ENCODE peak calls at places on chromosome 19, in nine cellular contexts. Q, S, H, G, V, I, P, O and X are unnamed samples. For H3K4me1, the result is how much of the 10 kb centered on the place peaks cover.

GRCh38 chr19:43620061-43621001 is 902 bp upstream of the ZNF428 start:
- DNase-seq in Q (no peak), V (no peak), H (no peak), S (no peak), P (no peak), I (no peak), O (no peak), G (no peak), X (peak)

GRCh38 chr19:2039082-2039958 is 11.7 kb downstream of the MKNK2 start:
- DNase-seq in H (no peak), O (no peak), I (no peak), S (peak), Q (no peak), V (no peak), P (no peak), G (no peak), X (peak)

GRCh38 chr19:43464089-43464775 is 1.2 kb downstream of the LYPD3 start:
- DNase-seq in H (peak), V (peak), G (peak), I (no peak), P (peak), Q (peak), O (peak), S (peak), X (peak)

GRCh38 chr19:50449236-50449899 is 16.7 kb downstream of the MYBPC2 start:
- DNase-seq in O (no peak), P (no peak), S (no peak), G (no peak), H (no peak), V (no peak), I (no peak), Q (no peak), X (peak)

GRCh38 chr19:1455336-1456120 is 5.6 kb downstream of the APC2 start:
- DNase-seq in P (no peak), V (peak), G (peak), I (peak), O (no peak), Q (no peak), S (no peak), H (peak), X (peak)

GRCh38 chr19:6983448-6983847 is 37.8 kb downstream of the MBD3L2B start:
- DNase-seq in H (no peak), G (no peak), P (no peak), I (no peak), V (no peak), S (no peak), Q (no peak), O (no peak), X (no peak)

GRCh38 chr19:14113762-14114414 is 3.7 kb downstream of the PRKACA start:
- DNase-seq in P (no peak), O (no peak), Q (peak), S (no peak), H (peak), G (peak), I (peak), V (peak), X (peak)

GRCh38 chr19:34416021-34416545 is 11.9 kb downstream of the PDCD2L start:
- DNase-seq in I (no peak), O (no peak), G (no peak), H (no peak), P (no peak), Q (no peak), S (peak), V (no peak), X (no peak)

GRCh38 chr19:33064778-33065550 is at the start of gene RHPN2:
- DNase-seq in P (no peak), V (peak), S (peak), O (peak), Q (peak), I (peak), G (peak), H (peak), X (peak)

GRCh38 chr19:5131866-5132561 is 163.1 kb downstream of the KDM4B start:
- DNase-seq in S (no peak), I (no peak), H (no peak), Q (no peak), V (no peak), P (no peak), G (no peak), O (no peak), X (no peak)

GRCh38 chr19:50427318-50427925 is 5.3 kb upstream of the MYBPC2 start:
- DNase-seq in G (no peak), H (no peak), O (no peak), Q (no peak), P (no peak), V (no peak), S (no peak), I (no peak), X (no peak)

GRCh38 chr19:49954092-49954825 is 6.7 kb downstream of the SIGLEC11 start:
- DNase-seq in P (no peak), V (no peak), O (peak), H (no peak), S (peak), G (no peak), Q (no peak), I (no peak), X (no peak)

GRCh38 chr19:1016647-1017114 is 4.2 kb downstream of the TMEM259 start:
- DNase-seq in S (no peak), H (peak), V (no peak), Q (peak), O (no peak), G (no peak), I (no peak), P (no peak), X (no peak)

GRCh38 chr19:39997595-39998216 is 846 bp downstream of the ZNF546 start:
- DNase-seq in G (no peak), I (no peak), P (no peak), S (no peak), V (no peak), O (no peak), H (no peak), Q (no peak), X (no peak)

GRCh38 chr19:19552811-19553210 is 14.7 kb downstream of the CILP2 start:
- DNase-seq in H (no peak), I (peak), Q (no peak), P (no peak), G (no peak), O (no peak), V (no peak), S (no peak), X (no peak)
- TF ChIP-seq CTCF in H (peak), I (peak), Q (peak), P (peak), G (peak), O (no peak), V (peak), S (peak), X (peak)

GRCh38 chr19:13097331-13098258 is 5.1 kb downstream of the LYL1 start:
- DNase-seq in O (no peak), S (no peak), H (no peak), P (peak), V (peak), I (no peak), Q (no peak), G (peak), X (peak)
- H3K4me3 ChIP-seq in O (peak), S (peak), H (peak), P (peak), V (peak), I (no peak), Q (peak), G (no peak), X (peak)

GRCh38 chr19:10238172-10238783 is 7.1 kb upstream of the S1PR2 start:
- DNase-seq in O (no peak), Q (peak), G (peak), P (no peak), H (peak), V (peak), S (peak), I (no peak), X (no peak)
- H3K4me1 ChIP-seq in O (under half), Q (under half), G (under half), P (under half), H (under half), V (under half), S (under half), I (under half), X (under half)

GRCh38 chr19:54029930-54030490 is 33.7 kb downstream of the VSTM1 start:
- DNase-seq in S (no peak), Q (peak), P (peak), H (peak), O (no peak), G (no peak), I (peak), V (no peak), X (peak)
- TF ChIP-seq CTCF in S (peak), Q (peak), P (peak), H (peak), O (no peak), G (peak), I (peak), V (peak), X (peak)

GRCh38 chr19:48859711-48860572 is 8.5 kb downstream of the PLEKHA4 start:
- DNase-seq in O (no peak), P (no peak), H (peak), S (no peak), V (no peak), I (peak), Q (peak), G (peak), X (peak)
- H3K4me3 ChIP-seq in O (no peak), P (no peak), H (no peak), S (no peak), V (peak), I (no peak), Q (peak), G (peak), X (peak)

GRCh38 chr19:45117167-45117594 is 24.2 kb downstream of the PPP1R37 start:
- DNase-seq in V (no peak), I (peak), S (no peak), H (no peak), Q (no peak), P (no peak), O (no peak), G (no peak), X (peak)
- H3K4me1 ChIP-seq in V (under half), I (under half), S (half or more), H (under half), Q (under half), P (under half), O (under half), G (under half), X (under half)

GRCh38 chr19:51772977-51773376 is 12.0 kb downstream of the FPR2 start:
- DNase-seq in I (no peak), V (no peak), H (no peak), P (no peak), S (no peak), Q (no peak), G (no peak), O (no peak), X (no peak)
- TF ChIP-seq CTCF in I (peak), V (no peak), H (no peak), P (no peak), S (no peak), Q (no peak), G (no peak), O (no peak), X (no peak)

DNA sequence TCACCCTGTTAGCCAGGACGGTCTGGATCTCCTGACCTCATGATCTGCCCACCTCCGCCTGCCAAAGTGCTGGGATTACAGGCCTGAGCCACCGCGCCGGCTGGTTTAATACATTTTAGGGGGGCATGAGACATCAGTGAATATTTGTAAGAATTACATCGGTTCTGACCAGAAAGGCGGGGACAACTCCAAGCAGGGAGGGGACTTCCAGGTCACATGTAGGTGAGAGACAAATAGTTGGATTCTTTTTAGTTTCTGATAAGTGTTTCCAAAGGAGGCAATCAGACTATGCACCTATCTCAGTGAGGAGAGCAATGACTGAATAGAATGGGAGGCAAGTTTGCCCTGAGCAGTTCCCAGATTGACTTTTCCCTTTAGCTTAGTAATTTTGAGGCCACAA is 3.7 kb upstream of the ZNF552 start:
- DNase-seq in H (no peak), V (no peak), G (no peak), O (no peak), P (no peak), Q (no peak), S (no peak), I (peak), X (no peak)
- H3K4me3 ChIP-seq in H (no peak), V (no peak), G (no peak), O (no peak), P (no peak), Q (no peak), S (no peak), I (no peak), X (no peak)

GRCh38 chr19:42129399-42130253 is 2.6 kb downstream of the POU2F2 start:
- DNase-seq in Q (peak), O (no peak), G (no peak), I (no peak), H (peak), P (peak), V (peak), S (no peak), X (no peak)

GRCh38 chr19:42123765-42124164 is 8.5 kb downstream of the POU2F2 start:
- DNase-seq in O (no peak), H (no peak), S (no peak), V (no peak), G (no peak), I (no peak), P (no peak), Q (no peak), X (no peak)

GRCh38 chr19:42125536-42125935 is 6.7 kb downstream of the POU2F2 start:
- DNase-seq in V (no peak), I (no peak), O (no peak), P (no peak), H (no peak), S (no peak), G (no peak), Q (no peak), X (no peak)

GRCh38 chr19:42124386-42124901 is 7.8 kb downstream of the POU2F2 start:
- DNase-seq in I (no peak), V (no peak), H (no peak), P (no peak), S (no peak), Q (no peak), G (no peak), O (no peak), X (no peak)

DNA sequence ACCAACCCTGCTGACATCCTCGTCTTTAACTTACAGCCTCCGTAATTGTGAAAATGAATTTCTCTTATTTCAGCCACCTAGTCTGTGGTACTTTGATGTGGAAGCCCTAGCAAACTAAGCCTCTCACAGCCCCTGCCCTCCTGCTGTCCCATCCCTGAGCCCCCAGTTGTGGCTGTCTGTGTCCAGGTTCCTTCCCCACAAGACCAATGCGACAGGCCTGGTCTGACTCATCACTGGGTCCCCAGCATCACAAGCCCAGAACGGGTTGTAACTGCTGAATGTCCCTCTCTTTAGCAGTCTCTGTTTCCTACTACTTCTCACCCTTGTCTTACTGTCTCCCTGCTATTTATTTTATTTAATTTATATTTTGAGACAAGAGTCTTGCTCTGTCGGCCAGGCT is 5.7 kb downstream of the POU2F2 start:
- DNase-seq in S (no peak), Q (no peak), O (no peak), G (no peak), H (no peak), P (no peak), I (no peak), V (no peak), X (no peak)
- H3K4me1 ChIP-seq in S (under half), Q (under half), O (under half), G (under half), H (under half), P (under half), I (under half), V (under half), X (half or more)

DNA sequence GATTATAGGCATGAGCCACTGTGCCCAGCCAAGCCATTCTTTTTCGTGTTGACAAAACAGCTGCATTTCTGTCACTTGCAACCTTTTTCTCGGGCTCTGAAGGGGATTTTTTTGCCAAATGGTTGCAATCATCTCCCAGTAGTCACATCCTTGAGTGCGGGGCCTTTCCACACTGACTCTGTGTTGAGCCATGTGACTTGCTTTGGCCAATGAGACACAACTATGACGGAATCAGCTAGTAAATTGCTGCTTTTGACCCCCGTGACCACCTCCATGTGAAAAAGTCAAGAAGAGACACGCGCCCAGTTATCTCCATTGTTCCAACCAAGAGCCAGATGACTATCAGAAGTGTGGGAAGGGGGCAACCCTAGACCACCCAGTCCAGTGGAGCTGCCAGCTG is 18.3 kb downstream of the NPHS1 start:
- DNase-seq in P (no peak), G (no peak), V (no peak), O (no peak), Q (no peak), I (no peak), H (no peak), S (no peak), X (peak)
- TF ChIP-seq CTCF in P (no peak), G (no peak), V (no peak), O (no peak), Q (no peak), I (no peak), H (no peak), S (no peak), X (no peak)